ENCODE peak calls at places on chromosome 12, in nine cellular contexts. One of them, this sample, is unnamed.

GRCh38 chr12:22416831-22417230 is 82.3 kb upstream of the ST8SIA1 start:
- DNase-seq in NT2/D1: no peak
- DNase-seq in COR-L47: no peak
- DNase-seq in NCI-H187 treated with DMSO at 0.1 percent for 48 hours: no peak
- DNase-seq in activated T-helper 9 cell treated with anti-CD3 and anti-CD28 coated beads, Interleukin-2, amount 50 U/mL, for 16 hours: no peak
- DNase-seq in NCI-H524 treated with DMSO at 0.1 percent for 48 hours: no peak
- DNase-seq in pancreas: no peak
- DNase-seq in GOT3: no peak
- DNase-seq in posterior cingulate gyrus: no peak
- DNase-seq in this sample: no peak

GRCh38 chr12:122460641-122461040 is 38.2 kb upstream of the CLIP1 start:
- DNase-seq in NT2/D1: no peak
- DNase-seq in COR-L47: no peak
- DNase-seq in NCI-H187 treated with DMSO at 0.1 percent for 48 hours: no peak
- DNase-seq in activated T-helper 9 cell treated with anti-CD3 and anti-CD28 coated beads, Interleukin-2, amount 50 U/mL, for 16 hours: no peak
- DNase-seq in NCI-H524 treated with DMSO at 0.1 percent for 48 hours: no peak
- DNase-seq in pancreas: no peak
- DNase-seq in GOT3: no peak
- DNase-seq in posterior cingulate gyrus: no peak
- DNase-seq in this sample: no peak

GRCh38 chr12:9829990-9830389 is 2.7 kb downstream of the KLRF1 start:
- DNase-seq in NT2/D1: no peak
- DNase-seq in COR-L47: no peak
- DNase-seq in NCI-H187 treated with DMSO at 0.1 percent for 48 hours: no peak
- DNase-seq in activated T-helper 9 cell treated with anti-CD3 and anti-CD28 coated beads, Interleukin-2, amount 50 U/mL, for 16 hours: no peak
- DNase-seq in NCI-H524 treated with DMSO at 0.1 percent for 48 hours: no peak
- DNase-seq in pancreas: no peak
- DNase-seq in GOT3: no peak
- DNase-seq in posterior cingulate gyrus: no peak
- DNase-seq in this sample: no peak

GRCh38 chr12:57611116-57611809 is at the start of gene ARHGEF25:
- DNase-seq in NT2/D1: no peak
- DNase-seq in COR-L47: peak
- DNase-seq in NCI-H187 treated with DMSO at 0.1 percent for 48 hours: no peak
- DNase-seq in activated T-helper 9 cell treated with anti-CD3 and anti-CD28 coated beads, Interleukin-2, amount 50 U/mL, for 16 hours: peak
- DNase-seq in NCI-H524 treated with DMSO at 0.1 percent for 48 hours: peak
- DNase-seq in pancreas: peak
- DNase-seq in GOT3: peak
- DNase-seq in posterior cingulate gyrus: peak
- DNase-seq in this sample: peak

GRCh38 chr12:1929241-1929984 is 11.0 kb upstream of the CACNA2D4 start:
- DNase-seq in NT2/D1: no peak
- DNase-seq in COR-L47: no peak
- DNase-seq in NCI-H187 treated with DMSO at 0.1 percent for 48 hours: no peak
- DNase-seq in activated T-helper 9 cell treated with anti-CD3 and anti-CD28 coated beads, Interleukin-2, amount 50 U/mL, for 16 hours: no peak
- DNase-seq in NCI-H524 treated with DMSO at 0.1 percent for 48 hours: no peak
- DNase-seq in pancreas: no peak
- DNase-seq in GOT3: no peak
- DNase-seq in posterior cingulate gyrus: no peak
- DNase-seq in this sample: peak

GRCh38 chr12:54861927-54862326 is 7.6 kb downstream of the MUCL1 start:
- DNase-seq in NT2/D1: no peak
- DNase-seq in COR-L47: no peak
- DNase-seq in NCI-H187 treated with DMSO at 0.1 percent for 48 hours: no peak
- DNase-seq in activated T-helper 9 cell treated with anti-CD3 and anti-CD28 coated beads, Interleukin-2, amount 50 U/mL, for 16 hours: no peak
- DNase-seq in NCI-H524 treated with DMSO at 0.1 percent for 48 hours: no peak
- DNase-seq in pancreas: no peak
- DNase-seq in GOT3: no peak
- DNase-seq in posterior cingulate gyrus: no peak
- DNase-seq in this sample: no peak

GRCh38 chr12:2239376-2240010 is 186.7 kb downstream of the CACNA1C start:
- DNase-seq in NT2/D1: no peak
- DNase-seq in COR-L47: no peak
- DNase-seq in NCI-H187 treated with DMSO at 0.1 percent for 48 hours: no peak
- DNase-seq in activated T-helper 9 cell treated with anti-CD3 and anti-CD28 coated beads, Interleukin-2, amount 50 U/mL, for 16 hours: no peak
- DNase-seq in NCI-H524 treated with DMSO at 0.1 percent for 48 hours: no peak
- DNase-seq in pancreas: no peak
- DNase-seq in GOT3: no peak
- DNase-seq in posterior cingulate gyrus: peak
- DNase-seq in this sample: peak

GRCh38 chr12:52197371-52198231 is 5.8 kb upstream of the KRT80 start:
- DNase-seq in NT2/D1: no peak
- DNase-seq in COR-L47: peak
- DNase-seq in NCI-H187 treated with DMSO at 0.1 percent for 48 hours: no peak
- DNase-seq in activated T-helper 9 cell treated with anti-CD3 and anti-CD28 coated beads, Interleukin-2, amount 50 U/mL, for 16 hours: no peak
- DNase-seq in NCI-H524 treated with DMSO at 0.1 percent for 48 hours: no peak
- DNase-seq in pancreas: peak
- DNase-seq in GOT3: no peak
- DNase-seq in posterior cingulate gyrus: no peak
- DNase-seq in this sample: peak

GRCh38 chr12:62466018-62466595 is 519 bp upstream of the MON2 start:
- DNase-seq in NT2/D1: no peak
- DNase-seq in COR-L47: no peak
- DNase-seq in NCI-H187 treated with DMSO at 0.1 percent for 48 hours: no peak
- DNase-seq in activated T-helper 9 cell treated with anti-CD3 and anti-CD28 coated beads, Interleukin-2, amount 50 U/mL, for 16 hours: no peak
- DNase-seq in NCI-H524 treated with DMSO at 0.1 percent for 48 hours: no peak
- DNase-seq in pancreas: no peak
- DNase-seq in GOT3: no peak
- DNase-seq in posterior cingulate gyrus: peak
- DNase-seq in this sample: peak

GRCh38 chr12:12398026-12398859 is 41.4 kb downstream of the BORCS5 start:
- DNase-seq in NT2/D1: no peak
- DNase-seq in COR-L47: peak
- DNase-seq in NCI-H187 treated with DMSO at 0.1 percent for 48 hours: no peak
- DNase-seq in activated T-helper 9 cell treated with anti-CD3 and anti-CD28 coated beads, Interleukin-2, amount 50 U/mL, for 16 hours: no peak
- DNase-seq in NCI-H524 treated with DMSO at 0.1 percent for 48 hours: no peak
- DNase-seq in pancreas: peak
- DNase-seq in GOT3: peak
- DNase-seq in posterior cingulate gyrus: no peak
- DNase-seq in this sample: peak

GRCh38 chr12:51797301-51797700 is 51.2 kb downstream of the FIGNL2 start:
- DNase-seq in NT2/D1: no peak
- DNase-seq in COR-L47: no peak
- DNase-seq in NCI-H187 treated with DMSO at 0.1 percent for 48 hours: no peak
- DNase-seq in activated T-helper 9 cell treated with anti-CD3 and anti-CD28 coated beads, Interleukin-2, amount 50 U/mL, for 16 hours: no peak
- DNase-seq in NCI-H524 treated with DMSO at 0.1 percent for 48 hours: no peak
- DNase-seq in pancreas: no peak
- DNase-seq in GOT3: no peak
- DNase-seq in posterior cingulate gyrus: no peak
- DNase-seq in this sample: no peak

GRCh38 chr12:28872654-28873268 is 276.3 kb upstream of the FAR2 start:
- DNase-seq in NT2/D1: peak
- DNase-seq in COR-L47: no peak
- DNase-seq in NCI-H187 treated with DMSO at 0.1 percent for 48 hours: peak
- DNase-seq in activated T-helper 9 cell treated with anti-CD3 and anti-CD28 coated beads, Interleukin-2, amount 50 U/mL, for 16 hours: no peak
- DNase-seq in NCI-H524 treated with DMSO at 0.1 percent for 48 hours: peak
- DNase-seq in pancreas: peak
- DNase-seq in GOT3: no peak
- DNase-seq in posterior cingulate gyrus: peak
- DNase-seq in this sample: no peak

This sample was measured in tibial artery.